ENCODE peak calls at places on chromosomes 6 and 20, in seven cellular contexts. Y is IMR-90; U is CD4-positive, alpha-beta memory T cell; O is endodermal cell; T is GM23248; N is hepatocyte; A is CD4-positive, CD25-positive, alpha-beta regulatory T cell. M is an unnamed sample.

GRCh38 chr6:41489284-41489851 is 56.8 kb upstream of the FOXP4 start:
- DNase-seq in U (no peak), N (peak; percentile 48), A (no peak), Y (peak; percentile 56), T (no peak), O (peak; percentile 68), M (peak; percentile 60)

GRCh38 chr6:33668914-33669313 is 42.6 kb downstream of the UQCC2 start:
- DNase-seq in N (peak; percentile 60), A (peak; percentile 35), Y (no peak), T (no peak), U (peak; percentile 72), O (peak; percentile 70), M (no peak)

GRCh38 chr6:14818422-14818884 is 427.4 kb upstream of the JARID2 start:
- DNase-seq in T (peak; percentile 49), N (no peak), U (no peak), Y (no peak), O (no peak), A (no peak), M (peak; percentile 42)

GRCh38 chr6:69026715-69027114 is 391.6 kb downstream of the ADGRB3 start:
- DNase-seq in N (no peak), U (no peak), O (no peak), Y (peak; percentile 1), T (peak; percentile 6), A (no peak), M (no peak)

GRCh38 chr6:47736083-47736700 is 37.8 kb downstream of the ADGRF4 start:
- DNase-seq in U (no peak), Y (no peak), N (no peak), T (no peak), A (no peak), O (no peak), M (no peak)

GRCh38 chr6:96545882-96546281 is 17.0 kb upstream of the FHL5 start:
- DNase-seq in A (no peak), O (no peak), Y (no peak), N (no peak), T (no peak), U (no peak), M (no peak)

GRCh38 chr6:158396136-158396535 is 83.9 kb downstream of the TULP4 start:
- DNase-seq in A (no peak), T (no peak), N (no peak), U (no peak), O (no peak), Y (no peak), M (no peak)

GRCh38 chr6:41404221-41404866 is 68.9 kb downstream of the NCR2 start:
- DNase-seq in Y (no peak), U (no peak), T (no peak), A (no peak), N (peak; percentile 23), O (no peak), M (no peak)

GRCh38 chr6:155158044-155158843 is 105.6 kb upstream of the CLDN20 start:
- DNase-seq in Y (peak; percentile 13), A (no peak), U (no peak), O (no peak), T (peak; percentile 75), N (no peak), M (no peak)

GRCh38 chr20:48215536-48215935 is 430.3 kb upstream of the SULF2 start:
- DNase-seq in U (no peak), Y (no peak), N (no peak), T (no peak), O (peak; percentile 64), A (no peak), M (peak; percentile 14)

GRCh38 chr6:145836170-145836569 is 21.6 kb upstream of the FBXO30 start:
- DNase-seq in A (no peak), Y (peak; percentile 51), N (no peak), U (no peak), O (no peak), T (peak; percentile 76), M (no peak)

GRCh38 chr6:44967481-44967880 is 360.6 kb upstream of the RUNX2 start:
- DNase-seq in T (peak; percentile 35), Y (no peak), A (no peak), O (no peak), U (no peak), N (no peak), M (peak; percentile 38)

GRCh38 chr6:70860044-70860443 is 96.8 kb downstream of the B3GAT2 start:
- DNase-seq in T (peak; percentile 39), Y (peak; percentile 44), N (no peak), U (no peak), O (no peak), A (no peak), M (no peak)

GRCh38 chr6:156780962-156781705 is 4.0 kb downstream of the ARID1B start:
- DNase-seq in U (no peak), A (no peak), Y (no peak), N (no peak), T (peak; percentile 49), O (no peak), M (no peak)

GRCh38 chr20:4720977-4721349 is 746 bp upstream of the PRND start:
- DNase-seq in N (no peak), O (peak; percentile 64), Y (no peak), T (no peak), A (no peak), U (no peak), M (no peak)

GRCh38 chr6:41577865-41578713 is 31.9 kb downstream of the FOXP4 start:
- DNase-seq in U (no peak), Y (peak; percentile 51), O (peak; percentile 88), A (no peak), T (peak; percentile 67), N (peak; percentile 71), M (peak; percentile 57)

GRCh38 chr20:356745-357144 is 9.8 kb downstream of the NRSN2 start:
- DNase-seq in Y (no peak), U (no peak), O (no peak), A (no peak), N (no peak), T (no peak), M (no peak)

GRCh38 chr6:157982580-157983438 is 1.1 kb downstream of the SYNJ2 start:
- DNase-seq in U (peak; percentile 12), N (no peak), A (no peak), O (peak; percentile 70), T (peak; percentile 74), Y (peak; percentile 54), M (peak; percentile 25)

GRCh38 chr6:43495409-43495941 is 14.7 kb downstream of the LRRC73 start:
- DNase-seq in Y (no peak), A (no peak), T (peak; percentile 46), O (peak; percentile 51), U (peak; percentile 32), N (no peak), M (no peak)

GRCh38 chr20:63178889-63179751 is 36.8 kb downstream of the YTHDF1 start:
- DNase-seq in O (peak; percentile 85), U (peak; percentile 63), T (peak; percentile 41), N (peak; percentile 55), A (peak; percentile 41), Y (peak; percentile 4), M (peak; percentile 46)

GRCh38 chr6:139584599-139584998 is 210.2 kb upstream of the CITED2 start:
- DNase-seq in O (no peak), A (no peak), U (no peak), N (no peak), Y (no peak), T (no peak), M (no peak)

DNA sequence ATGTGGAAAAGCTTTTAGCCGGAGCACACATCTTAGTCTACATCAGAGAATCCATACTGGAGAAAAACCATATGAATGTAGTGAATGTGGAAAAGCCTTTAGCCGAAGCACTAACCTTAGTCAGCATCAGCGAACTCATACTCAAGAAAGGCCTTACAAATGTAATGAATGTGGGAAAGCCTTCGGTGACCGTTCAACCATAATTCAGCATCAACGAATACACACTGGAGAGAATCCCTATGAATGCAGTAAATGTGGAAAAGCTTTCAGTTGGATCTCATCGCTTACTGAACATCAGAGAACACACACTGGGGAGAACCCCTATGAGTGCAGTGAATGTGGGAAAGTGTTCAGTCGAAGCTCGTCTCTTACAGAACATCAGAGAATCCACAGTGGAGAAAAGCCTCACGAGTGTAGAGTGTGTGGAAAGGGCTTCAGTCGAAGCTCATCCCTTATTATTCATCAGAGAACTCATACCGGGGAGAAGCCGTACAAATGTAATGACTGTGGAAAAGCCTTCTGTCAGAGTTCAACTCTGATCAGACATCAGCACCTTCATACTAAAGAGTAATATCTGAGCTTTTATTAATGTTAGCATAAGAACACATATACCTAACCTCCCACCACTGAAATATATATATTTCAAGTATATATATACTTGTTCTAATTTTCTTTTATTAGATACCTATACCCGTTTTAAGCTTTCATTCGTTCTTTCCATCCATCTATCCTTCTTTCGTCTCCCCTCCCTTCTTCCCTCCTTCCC is 12.5 kb downstream of the ZNF391 start:
- DNase-seq in T (no peak), U (no peak), Y (no peak), O (no peak), N (no peak), A (no peak), M (no peak)
- H3K9me3 ChIP-seq in T (no peaks in the 10 kb centered on the region), U (no peaks in the 10 kb centered on the region), Y (peaks cover 11% of the 10 kb centered on the region), O (peaks cover 79% of the 10 kb centered on the region), N (peaks cover 12% of the 10 kb centered on the region), A (peaks cover 46% of the 10 kb centered on the region), M (no peaks in the 10 kb centered on the region)

GRCh38 chr6:39821739-39822532 is 29.8 kb downstream of the DAAM2 start:
- DNase-seq in U (no peak), A (no peak), N (no peak), O (peak; percentile 59), T (no peak), Y (no peak), M (no peak)
- H3K27ac ChIP-seq in U (no peak overlapping the region), A (no peak overlapping the region), N (no peak overlapping the region), O (no peak overlapping the region), T (no peak overlapping the region), Y (no peak overlapping the region), M (no peak overlapping the region)

DNA sequence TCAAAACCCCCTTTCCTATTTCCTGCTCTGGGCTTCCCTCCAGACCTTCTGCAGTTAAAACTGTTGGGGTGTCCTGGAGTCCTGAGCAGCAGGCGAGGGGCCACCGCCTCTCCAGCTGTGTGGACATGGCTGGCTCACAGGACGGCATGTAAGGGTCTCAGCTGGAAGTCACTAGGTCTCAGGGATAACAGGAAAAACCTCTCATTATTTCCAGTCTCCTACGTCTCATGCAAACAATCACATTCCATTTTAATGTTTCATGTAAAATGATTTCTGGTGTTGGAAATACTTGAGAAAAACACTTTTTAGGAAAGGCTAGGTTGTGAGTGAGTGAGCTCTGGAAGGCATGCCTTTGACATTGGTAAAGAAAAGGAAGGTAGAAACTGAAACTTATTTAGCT is 158.7 kb downstream of the SCML4 start:
- DNase-seq in Y (peak; percentile 74), T (peak; percentile 69), U (no peak), N (no peak), O (no peak), A (no peak), M (peak; percentile 45)
- H3K4me3 ChIP-seq in Y (no peak overlapping the region), T (no peak overlapping the region), U (no peak overlapping the region), N (no peak overlapping the region), O (no peak overlapping the region), A (no peak overlapping the region), M (no peak overlapping the region)

GRCh38 chr6:168704678-168705077 is 263.7 kb downstream of the SMOC2 start:
- DNase-seq in U (no peak), A (no peak), Y (no peak), N (no peak), O (no peak), T (no peak), M (no peak)

GRCh38 chr6:168709034-168709433 is 268.1 kb downstream of the SMOC2 start:
- DNase-seq in N (no peak), A (no peak), T (no peak), U (no peak), Y (no peak), O (peak; percentile 1), M (no peak)

GRCh38 chr6:168709440-168709839 is 268.5 kb downstream of the SMOC2 start:
- DNase-seq in U (no peak), N (no peak), A (no peak), Y (no peak), T (no peak), O (peak; percentile 18), M (no peak)

GRCh38 chr6:168703970-168704369 is 263.0 kb downstream of the SMOC2 start:
- DNase-seq in N (no peak), A (no peak), T (no peak), U (no peak), O (no peak), Y (no peak), M (no peak)

GRCh38 chr6:168706471-168707177 is 265.6 kb downstream of the SMOC2 start:
- DNase-seq in O (no peak), T (no peak), U (no peak), N (no peak), Y (no peak), A (no peak), M (no peak)
- H3K9me3 ChIP-seq in O (no peaks in the 10 kb centered on the region), T (no peaks in the 10 kb centered on the region), U (no peaks in the 10 kb centered on the region), N (no peaks in the 10 kb centered on the region), Y (peaks cover 58% of the 10 kb centered on the region), A (no peaks in the 10 kb centered on the region), M (no peaks in the 10 kb centered on the region)